ENCODE peak calls at places on chromosomes 5 and 9, in four cellular contexts. Z, A, I and G are unnamed samples.

GRCh38 chr9:126373241-126373640 is 46.6 kb downstream of the MVB12B start:
- DNase-seq in Z (no peak), A (no peak), I (no peak), G (no peak)

GRCh38 chr5:16453609-16454008 is 12.0 kb downstream of the ZNF622 start:
- DNase-seq in Z (no peak), A (no peak), I (no peak), G (no peak)

GRCh38 chr9:136821333-136822031 is 13.7 kb downstream of the RABL6 start:
- DNase-seq in Z (no peak), A (no peak), I (peak; percentile 75), G (no peak)

GRCh38 chr9:131266301-131267229 is 9.7 kb downstream of the FAM78A start:
- DNase-seq in Z (peak; percentile 53), A (no peak), I (no peak), G (peak; percentile 5)

GRCh38 chr9:72485821-72486605 is 35.4 kb upstream of the TMC1 start:
- DNase-seq in Z (no peak), A (no peak), I (no peak), G (no peak)

GRCh38 chr5:168734119-168734518 is 155.0 kb upstream of the PANK3 start:
- DNase-seq in Z (no peak), A (no peak), I (no peak), G (no peak)

GRCh38 chr5:131109540-131110255 is 55.4 kb downstream of the HINT1 start:
- DNase-seq in Z (no peak), A (no peak), I (peak; percentile 56), G (no peak)

GRCh38 chr5:80745490-80745889 is 90.7 kb upstream of the DHFR start:
- DNase-seq in Z (no peak), A (no peak), I (no peak), G (no peak)

GRCh38 chr5:78562001-78562400 is 86.6 kb downstream of the LHFPL2 start:
- DNase-seq in Z (no peak), A (no peak), I (no peak), G (no peak)

GRCh38 chr9:129415031-129415953 is 205.6 kb downstream of the C9orf50 start:
- DNase-seq in Z (no peak), A (no peak), I (no peak), G (no peak)

GRCh38 chr5:472076-472655 is 29.2 kb downstream of the EXOC3 start:
- DNase-seq in Z (peak; percentile 28), A (no peak), I (peak; percentile 60), G (no peak)

GRCh38 chr5:43661102-43661501 is 58.1 kb downstream of the NNT start:
- DNase-seq in Z (no peak), A (no peak), I (no peak), G (no peak)

GRCh38 chr9:26789959-26790358 is 102.6 kb downstream of the CAAP1 start:
- DNase-seq in Z (no peak), A (no peak), I (no peak), G (no peak)

GRCh38 chr9:92807757-92808725 is 43.4 kb upstream of the BICD2 start:
- DNase-seq in Z (no peak), A (no peak), I (peak; percentile 71), G (no peak)

DNA sequence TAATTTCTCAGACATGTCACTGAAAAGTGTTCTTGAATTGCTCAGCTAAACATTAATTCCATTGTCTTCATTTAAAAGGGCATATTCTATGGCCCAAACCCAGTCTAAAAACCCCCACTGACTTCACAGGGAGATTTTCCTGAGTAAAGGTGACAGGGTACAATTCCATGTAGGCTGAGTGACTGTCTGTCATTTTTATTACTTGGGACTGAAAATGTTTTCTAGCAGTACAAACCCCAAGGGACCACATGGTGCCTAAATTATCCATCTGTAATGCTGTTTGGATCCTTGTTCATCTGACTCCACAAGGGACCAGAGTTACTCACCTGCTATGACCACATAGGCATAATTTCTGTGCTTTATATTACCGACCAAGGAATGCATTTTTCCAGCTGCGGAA is 349.1 kb downstream of the ZNF608 start:
- DNase-seq in Z (no peak), A (no peak), I (no peak), G (no peak)
- H3K27ac ChIP-seq in Z (no peak overlapping the region), A (no peak overlapping the region), I (no peak overlapping the region), G (no peak overlapping the region)

DNA sequence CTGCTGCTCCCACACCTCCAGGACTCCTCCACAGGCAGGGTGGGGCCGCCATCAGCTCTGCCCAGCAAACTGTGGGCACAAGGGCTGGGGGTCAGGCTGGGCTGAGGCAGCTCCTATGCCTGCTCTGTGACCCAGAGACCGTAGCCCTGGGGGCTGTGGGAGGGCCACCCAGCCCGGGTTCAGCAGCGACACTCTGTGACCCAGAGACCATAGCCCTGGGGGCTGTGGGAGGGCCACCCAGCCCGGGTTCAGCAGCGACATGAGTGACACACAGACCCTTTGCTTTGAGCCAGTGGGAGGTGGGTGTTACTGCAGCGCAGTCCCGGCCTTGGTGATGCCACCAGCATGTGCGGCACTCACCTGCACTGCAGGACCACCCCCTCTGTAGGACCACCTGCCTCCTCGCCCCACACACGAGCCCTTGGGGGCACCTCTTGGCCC is 118.9 kb upstream of the LPCAT1 start:
- DNase-seq in Z (peak; percentile 5), A (no peak), I (no peak), G (no peak)
- H3K27ac ChIP-seq in Z (no peak overlapping the region), A (no peak overlapping the region), I (no peak overlapping the region), G (no peak overlapping the region)

GRCh38 chr5:175734501-175734900 is 76.6 kb downstream of the HRH2 start:
- DNase-seq in Z (no peak), A (no peak), I (no peak), G (no peak)
- H3K27ac ChIP-seq in Z (no peak overlapping the region), A (no peak overlapping the region), I (no peak overlapping the region), G (no peak overlapping the region)

GRCh38 chr5:142653321-142653720 is 32.6 kb downstream of the FGF1 start:
- DNase-seq in Z (no peak), A (no peak), I (no peak), G (no peak)

GRCh38 chr5:142657446-142657845 is 28.4 kb downstream of the FGF1 start:
- DNase-seq in Z (no peak), A (no peak), I (peak; percentile 38), G (no peak)

GRCh38 chr5:142652563-142652962 is 33.3 kb downstream of the FGF1 start:
- DNase-seq in Z (no peak), A (no peak), I (no peak), G (peak; percentile 53)

GRCh38 chr5:142655339-142656267 is 30.3 kb downstream of the FGF1 start:
- DNase-seq in Z (peak; percentile 88), A (peak; percentile 66), I (peak; percentile 96), G (peak; percentile 93)

DNA sequence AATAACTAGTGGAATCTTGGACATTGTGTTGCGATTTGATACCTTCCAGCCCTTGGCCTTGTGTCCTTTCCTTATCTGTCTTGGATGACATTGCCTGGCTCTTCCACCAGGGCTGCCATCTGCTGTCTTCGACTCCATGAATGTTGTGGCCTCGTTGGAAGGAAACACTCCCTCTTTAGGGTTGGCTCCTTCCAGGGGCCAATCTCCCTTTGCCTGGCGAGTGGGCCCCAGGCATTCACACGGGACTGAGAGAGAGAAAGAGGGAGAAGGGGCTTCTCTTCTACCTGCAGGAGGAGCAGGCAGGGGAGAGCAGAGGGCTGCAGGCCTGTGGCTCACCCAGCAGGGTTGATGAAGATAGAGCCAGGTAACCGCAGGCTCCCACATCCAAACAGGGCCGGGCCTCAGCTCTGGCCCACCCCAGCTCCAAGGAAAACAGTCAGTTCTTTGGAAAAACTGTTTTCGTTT is 31.3 kb downstream of the FGF1 start:
- DNase-seq in Z (no peak), A (no peak), I (peak; percentile 72), G (no peak)
- H3K27ac ChIP-seq in Z (peak overlapping the region; percentile 74), A (peak overlapping the region; percentile 19), I (no peak overlapping the region), G (peak overlapping the region; percentile 61)

GRCh38 chr9:99489043-99489378 is 266.9 kb downstream of the SEC61B start:
- DNase-seq in Z (no peak), A (no peak), I (no peak), G (no peak)

GRCh38 chr9:99488109-99489042 is 266.3 kb downstream of the SEC61B start:
- DNase-seq in Z (no peak), A (no peak), I (peak; percentile 60), G (no peak)

GRCh38 chr9:99486684-99487083 is 264.6 kb downstream of the SEC61B start:
- DNase-seq in Z (no peak), A (no peak), I (no peak), G (no peak)

GRCh38 chr9:99490736-99491135 is 268.7 kb downstream of the SEC61B start:
- DNase-seq in Z (no peak), A (no peak), I (no peak), G (no peak)

GRCh38 chr9:99485461-99485860 is 263.4 kb downstream of the SEC61B start:
- DNase-seq in Z (no peak), A (no peak), I (no peak), G (no peak)
- H3K27ac ChIP-seq in Z (no peak overlapping the region), A (no peak overlapping the region), I (no peak overlapping the region), G (no peak overlapping the region)

DNA sequence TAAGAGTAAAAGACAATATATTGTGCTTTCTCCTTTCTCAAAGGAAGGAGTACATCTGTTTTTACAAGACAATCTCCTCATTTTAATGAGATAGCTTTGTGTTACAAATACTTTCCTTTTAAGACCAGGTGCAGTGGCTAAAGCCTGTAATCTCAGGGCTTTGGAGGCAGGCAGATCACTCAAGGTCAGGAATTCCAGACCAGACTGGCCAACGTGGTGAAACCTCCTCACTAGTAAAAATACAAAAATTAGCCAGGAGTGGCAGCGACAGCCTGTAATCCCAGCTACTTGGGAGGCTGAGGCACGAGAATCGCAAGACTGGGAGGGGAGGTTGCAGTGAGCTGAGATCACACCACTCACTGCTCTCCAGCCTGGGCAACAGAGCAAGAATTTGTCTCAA is 11.8 kb downstream of the TMEM161B start:
- DNase-seq in Z (no peak), A (no peak), I (peak; percentile 51), G (no peak)
- H3K27ac ChIP-seq in Z (no peak overlapping the region), A (no peak overlapping the region), I (peak overlapping the region; percentile 19), G (no peak overlapping the region)

DNA sequence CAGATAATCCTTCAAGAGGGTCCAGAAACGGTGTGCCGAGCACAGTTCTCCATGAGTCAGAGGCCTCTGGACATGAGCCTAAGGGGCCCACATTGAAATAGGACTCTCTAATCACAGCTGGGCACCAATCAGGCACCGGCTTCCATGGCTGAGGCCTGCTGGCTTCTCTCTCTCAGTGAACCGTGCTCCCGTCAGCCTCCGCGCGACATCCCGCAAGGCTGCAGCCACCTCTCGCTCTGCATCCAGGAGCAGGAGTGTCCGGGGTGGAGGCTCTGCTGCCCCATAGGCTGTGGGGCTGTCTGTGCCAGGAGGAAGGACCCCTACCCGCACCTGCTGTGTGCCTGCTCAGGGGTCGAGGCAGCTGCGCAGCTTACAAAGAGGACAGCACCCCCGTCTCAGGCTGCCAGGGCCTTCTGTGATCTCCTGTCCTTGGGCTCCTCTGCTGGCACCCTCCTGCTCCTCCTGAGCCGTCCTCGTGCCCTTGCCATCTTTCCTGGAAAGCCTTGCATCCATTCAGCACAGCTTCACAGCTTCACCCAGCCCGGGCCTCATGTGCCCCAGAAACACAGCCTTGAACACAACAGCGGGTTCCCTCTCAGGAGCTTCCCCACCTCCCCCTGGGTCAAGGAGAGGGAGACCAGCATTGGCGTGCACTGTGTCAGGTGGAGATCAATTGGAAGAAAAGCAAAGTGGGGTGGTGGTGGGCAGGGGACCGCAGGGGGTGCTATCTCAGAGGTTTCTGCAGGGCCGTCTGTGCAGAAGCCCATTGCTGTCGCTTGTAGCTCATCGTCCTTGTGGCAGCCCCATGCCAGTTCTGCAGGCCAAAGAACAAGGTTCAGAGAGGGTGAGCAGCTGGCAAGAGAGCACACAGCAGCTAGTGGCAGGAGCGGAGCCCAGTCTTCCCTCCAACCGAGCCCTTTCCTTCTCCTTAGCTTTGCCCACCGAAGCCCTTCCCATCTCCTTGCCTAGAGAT is 22.8 kb upstream of the FCN1 start:
- DNase-seq in Z (no peak), A (no peak), I (no peak), G (no peak)
- H3K27ac ChIP-seq in Z (no peak overlapping the region), A (no peak overlapping the region), I (no peak overlapping the region), G (no peak overlapping the region)